ENCODE peak calls at places on chromosome 14, in four cellular contexts. P is HepG2, R is A549, B is K562. T is an unnamed sample.

GRCh38 chr14:92637228-92637627 is 111.2 kb downstream of the LGMN start:
- DNase-seq in B (no peak), R (no peak), P (no peak), T (peak)

GRCh38 chr14:104731925-104732294 is 7.9 kb downstream of the ADSS1 start:
- DNase-seq in B (no peak), R (no peak), P (no peak), T (no peak)

GRCh38 chr14:83463500-83464098 is 1929.9 kb upstream of the SEL1L start:
- DNase-seq in B (peak), R (no peak), P (peak), T (peak)

GRCh38 chr14:87483651-87484260 is 509.2 kb downstream of the GALC start:
- DNase-seq in P (no peak), B (no peak), R (no peak), T (no peak)

GRCh38 chr14:55599250-55599879 is 19.4 kb downstream of the KTN1 start:
- DNase-seq in B (no peak), R (no peak), P (peak), T (no peak)

GRCh38 chr14:96055065-96055752 is 16.0 kb downstream of the C14orf132 start:
- DNase-seq in R (no peak), B (no peak), P (no peak), T (no peak)

GRCh38 chr14:71143391-71144290 is 236.4 kb downstream of the PCNX1 start:
- DNase-seq in R (no peak), P (peak), B (peak), T (no peak)

GRCh38 chr14:55127491-55127951 is 1.5 kb upstream of the LGALS3 start:
- DNase-seq in P (no peak), B (no peak), R (no peak), T (no peak)

GRCh38 chr14:22923746-22924145 is 4.8 kb upstream of the RBM23 start:
- DNase-seq in B (no peak), R (no peak), P (no peak), T (no peak)

GRCh38 chr14:93049867-93050331 is 65.8 kb downstream of the ITPK1 start:
- DNase-seq in B (no peak), P (no peak), R (no peak), T (no peak)

GRCh38 chr14:31205681-31206535 is 1.7 kb downstream of the HECTD1 start:
- DNase-seq in R (no peak), B (peak), P (peak), T (no peak)

GRCh38 chr14:77098470-77099353 is 654 bp downstream of the CIPC start:
- DNase-seq in B (peak), P (no peak), R (peak), T (no peak)

GRCh38 chr14:65594882-65595237 is 182.3 kb downstream of the FUT8 start:
- DNase-seq in R (no peak), B (no peak), P (no peak), T (no peak)

GRCh38 chr14:76424359-76424758 is 48.4 kb downstream of the ESRRB start:
- DNase-seq in B (no peak), P (no peak), R (no peak), T (peak)

GRCh38 chr14:104723651-104724406 is at the start of gene ADSS1:
- DNase-seq in B (peak), P (peak), R (peak), T (peak)

GRCh38 chr14:99264691-99265090 is 7.3 kb downstream of the BCL11B start:
- DNase-seq in B (no peak), P (no peak), R (no peak), T (no peak)

GRCh38 chr14:94144765-94145164 is 15.4 kb upstream of the IFI27L2 start:
- DNase-seq in P (no peak), B (no peak), R (no peak), T (peak)

GRCh38 chr14:61603736-61604135 is 91.6 kb upstream of the HIF1A start:
- DNase-seq in P (no peak), R (no peak), B (no peak), T (no peak)

GRCh38 chr14:89320381-89321000 is 96.5 kb downstream of the FOXN3 start:
- DNase-seq in P (no peak), B (no peak), R (no peak), T (no peak)

GRCh38 chr14:81302613-81303012 is 81.9 kb upstream of the GTF2A1 start:
- DNase-seq in R (no peak), P (peak), B (peak), T (no peak)

GRCh38 chr14:35068238-35069012 is 22.4 kb downstream of the FAM177A1 start:
- DNase-seq in B (no peak), P (no peak), R (no peak), T (no peak)

GRCh38 chr14:41285193-41285748 is 321.4 kb upstream of the LRFN5 start:
- DNase-seq in R (no peak), B (no peak), P (peak), T (peak)

GRCh38 chr14:72104011-72104613 is 171.9 kb downstream of the RGS6 start:
- DNase-seq in P (no peak), R (peak), B (peak), T (peak)

GRCh38 chr14:43568022-43568421 is 939.1 kb downstream of the FSCB start:
- DNase-seq in R (no peak), P (no peak), B (no peak), T (no peak)

GRCh38 chr14:80954771-80955299 is 586 bp upstream of the TSHR start:
- DNase-seq in R (peak), P (peak), B (peak), T (peak)

GRCh38 chr14:98633380-98633779 is 638.6 kb downstream of the BCL11B start:
- DNase-seq in B (no peak), P (peak), R (no peak), T (no peak)

GRCh38 chr14:103517626-103518415 is 4.8 kb downstream of the CKB start:
- DNase-seq in R (no peak), B (no peak), P (no peak), T (no peak)

GRCh38 chr14:94562941-94563883 is 2.0 kb downstream of the SERPINA4 start:
- DNase-seq in B (no peak), R (no peak), P (no peak), T (no peak)

GRCh38 chr14:69999246-69999645 is 120.0 kb downstream of the SMOC1 start:
- DNase-seq in R (peak), P (no peak), B (no peak), T (no peak)

GRCh38 chr14:78836777-78837176 is 666.6 kb downstream of the NRXN3 start:
- DNase-seq in P (peak), R (peak), B (peak), T (peak)

DNA sequence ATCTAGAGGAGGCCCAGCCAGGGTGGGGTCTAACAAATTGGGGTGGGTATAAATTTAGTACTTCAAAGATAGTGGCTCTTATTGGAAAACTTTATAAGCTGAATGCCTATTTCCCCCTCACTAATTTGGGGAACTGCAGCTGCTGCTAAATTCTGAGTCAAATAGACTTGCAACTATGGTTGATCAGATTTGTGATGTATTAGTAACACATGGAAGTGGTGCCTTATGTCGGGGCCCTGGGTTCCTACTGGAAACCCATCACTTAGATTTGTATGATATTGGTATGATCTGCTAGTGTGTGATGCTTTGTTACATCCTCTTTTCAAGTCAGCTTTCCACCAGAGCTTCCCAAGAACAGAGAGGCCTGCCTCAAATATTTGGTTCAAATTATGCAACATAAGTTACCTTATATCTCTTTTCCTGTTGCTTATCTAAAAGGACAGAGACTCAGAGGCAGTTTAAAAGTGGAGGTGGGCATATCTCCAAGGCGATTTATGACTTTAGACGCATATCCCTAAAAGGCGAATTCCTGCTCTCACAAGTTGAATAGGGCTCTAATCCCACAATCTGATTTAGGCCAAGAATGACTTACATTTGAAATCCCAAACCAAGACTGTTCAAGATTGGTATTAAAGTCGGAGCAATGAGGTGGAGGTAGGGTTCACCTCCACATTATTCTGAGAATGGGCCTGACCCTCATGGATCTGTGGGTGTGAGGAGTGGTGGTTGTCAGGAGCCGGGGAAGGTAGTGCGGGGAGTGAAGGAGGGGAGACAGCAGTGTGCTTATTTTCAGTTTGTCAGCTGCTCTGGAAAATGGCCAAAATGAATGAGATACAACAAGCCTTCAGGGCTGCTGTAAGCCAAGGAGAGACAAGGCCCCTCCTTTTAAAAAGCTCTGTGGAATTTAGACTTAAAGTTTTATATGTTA is 425.8 kb downstream of the RAD51B start:
- DNase-seq in R (no peak), P (no peak), B (peak), T (no peak)
- TF ChIP-seq NR3C1 in R (no peak), P (no peak), B (no peak), T (no peak)

GRCh38 chr14:90986510-90986909 is 73.9 kb downstream of the RPS6KA5 start:
- DNase-seq in P (no peak), R (no peak), B (no peak), T (no peak)
- TF ChIP-seq CTCF in P (no peak), R (no peak), B (no peak), T (no peak)

DNA sequence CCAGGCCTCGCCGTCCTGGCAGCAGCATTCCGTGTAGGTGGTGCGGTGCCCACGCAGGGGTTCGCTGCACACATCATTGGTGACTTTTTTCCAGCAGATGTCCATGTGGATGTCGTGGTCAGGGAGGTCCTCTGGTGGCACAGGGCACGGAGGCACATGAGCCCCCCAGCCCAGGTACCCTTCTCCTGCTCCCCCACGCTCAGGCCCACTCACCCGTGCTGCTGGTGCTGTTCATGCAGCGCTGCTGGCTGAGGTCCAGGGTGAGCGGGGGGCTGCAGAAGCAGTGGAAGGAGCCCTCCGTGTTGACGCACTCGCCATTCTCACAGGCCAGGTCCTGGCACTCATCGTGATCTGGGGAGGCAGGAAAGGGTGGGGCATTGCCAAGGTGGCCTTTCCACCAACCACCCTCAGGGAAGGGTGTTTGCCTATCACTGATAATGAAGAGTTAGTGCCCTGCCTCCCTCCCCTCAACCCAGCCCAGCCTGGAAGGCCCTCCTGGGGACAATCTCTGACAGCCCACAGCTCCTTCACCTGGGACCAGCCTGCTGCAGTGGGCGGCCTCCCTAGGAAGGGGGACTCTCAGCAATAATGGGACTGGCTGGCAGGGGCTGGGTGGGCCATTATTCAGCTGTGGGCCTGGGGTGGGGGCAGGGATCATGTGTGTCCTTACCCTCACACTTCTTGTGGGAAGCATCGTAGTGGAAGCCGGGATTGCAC is 9.8 kb downstream of the ISCA2 start:
- DNase-seq in R (no peak), P (no peak), B (no peak), T (no peak)
- TF ChIP-seq NR3C1 in R (no peak), P (no peak), B (no peak), T (no peak)

GRCh38 chr14:28375295-28375694 is 391.3 kb upstream of the FOXG1 start:
- DNase-seq in R (no peak), B (no peak), P (no peak), T (peak)
- TF ChIP-seq CTCF in R (no peak), B (no peak), P (no peak), T (peak)

GRCh38 chr14:101628471-101628966 is 67.2 kb downstream of the DIO3 start:
- DNase-seq in P (peak), B (peak), R (peak), T (peak)
- TF ChIP-seq NR3C1 in P (no peak), B (no peak), R (no peak), T (no peak)

DNA sequence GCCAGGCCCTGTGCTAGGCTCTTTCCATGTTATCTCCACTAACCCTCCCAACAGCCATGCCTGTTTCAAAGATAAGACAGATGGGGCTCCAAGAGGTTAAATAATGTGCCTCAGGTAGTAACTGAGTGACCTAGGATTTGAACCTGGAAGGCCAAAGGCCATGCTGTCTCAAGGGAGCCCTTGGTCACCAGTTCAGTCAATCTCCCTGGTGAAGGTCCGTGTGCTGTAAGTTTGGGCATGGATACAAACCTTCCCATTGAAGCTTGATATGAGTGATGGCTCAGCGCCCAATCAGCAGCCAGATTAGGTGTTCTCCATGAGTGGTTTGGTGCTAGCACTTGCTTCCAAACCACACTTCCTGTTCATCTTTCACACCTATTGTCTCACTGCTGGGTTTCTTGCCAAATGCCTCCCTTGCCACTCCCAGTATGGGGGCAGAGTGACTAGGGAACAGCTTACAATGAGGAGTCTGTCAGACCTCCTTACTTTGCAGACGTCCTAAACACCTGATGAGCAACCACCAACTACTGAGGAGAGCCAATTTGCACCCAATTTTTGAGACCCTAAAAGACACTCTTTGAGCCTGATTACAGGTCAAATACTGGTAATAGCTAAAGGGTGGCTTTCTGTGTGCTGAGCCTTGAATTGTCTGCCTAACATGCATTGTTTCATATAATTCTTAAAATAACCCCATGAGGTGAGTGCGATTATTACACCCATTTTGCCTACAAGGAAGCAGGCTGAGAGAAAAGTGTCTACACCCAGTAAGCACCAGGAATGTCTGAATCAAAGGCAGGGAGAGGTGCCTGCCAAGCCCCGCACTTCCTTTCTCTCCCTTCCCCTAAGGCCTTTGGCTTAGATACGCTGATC is 48.5 kb upstream of the FOS start:
- DNase-seq in B (peak), P (no peak), R (peak), T (no peak)
- TF ChIP-seq CTCF in B (no peak), P (no peak), R (no peak), T (no peak)

GRCh38 chr14:32808574-32809098 is 130.0 kb upstream of the NPAS3 start:
- DNase-seq in R (no peak), P (no peak), B (no peak), T (no peak)
- TF ChIP-seq NR3C1 in R (no peak), P (no peak), B (no peak), T (no peak)

GRCh38 chr14:63887899-63888298 is 35.1 kb downstream of the SYNE2 start:
- DNase-seq in P (no peak), B (no peak), R (no peak), T (no peak)

GRCh38 chr14:63893701-63894458 is 41.1 kb downstream of the SYNE2 start:
- DNase-seq in P (no peak), B (no peak), R (no peak), T (no peak)

GRCh38 chr14:63890553-63890952 is 37.7 kb downstream of the SYNE2 start:
- DNase-seq in B (no peak), R (no peak), P (no peak), T (no peak)

GRCh38 chr14:63895510-63895909 is 42.7 kb downstream of the SYNE2 start:
- DNase-seq in B (no peak), P (no peak), R (no peak), T (no peak)

GRCh38 chr14:63891148-63891964 is 38.6 kb downstream of the SYNE2 start:
- DNase-seq in P (no peak), R (no peak), B (no peak), T (no peak)
- TF ChIP-seq CTCF in P (no peak), R (no peak), B (no peak), T (no peak)